ENCODE peak calls at places on chromosome 16, in six cellular contexts. Y is non-pigmented ciliary epithelial cell, W is NCI-H187, N is Daoy, B is aorta, J is AG20443. F is an unnamed sample.
A peak's percentile ranks its signal among the peaks of the same experiment; 100 is the strongest.

GRCh38 chr16:79767597-79768280 is 167.2 kb upstream of the MAF start:
- DNase-seq in W (no peak), N (peak; percentile 40), Y (no peak), B (no peak), J (peak; percentile 47), F (no peak)

GRCh38 chr16:30356401-30357084 is 1.4 kb upstream of the CD2BP2 start:
- DNase-seq in W (no peak), N (no peak), B (peak; percentile 69), J (no peak), Y (no peak), F (no peak)

GRCh38 chr16:2753523-2754020 is 1.1 kb downstream of the SRRM2 start:
- DNase-seq in Y (no peak), B (peak; percentile 41), N (no peak), J (no peak), W (no peak), F (no peak)

GRCh38 chr16:88941051-88941932 is 35.7 kb downstream of the CBFA2T3 start:
- DNase-seq in J (no peak), Y (no peak), N (no peak), B (no peak), W (no peak), F (no peak)

GRCh38 chr16:48091077-48091476 is 64.7 kb downstream of the ABCC12 start:
- DNase-seq in N (no peak), B (no peak), J (no peak), W (no peak), Y (no peak), F (no peak)

GRCh38 chr16:50747206-50747956 is 5.5 kb downstream of the CYLD start:
- DNase-seq in W (peak; percentile 6), N (no peak), J (no peak), B (no peak), Y (no peak), F (no peak)

GRCh38 chr16:71846443-71846842 is 667 bp downstream of the ATXN1L start:
- DNase-seq in W (no peak), Y (no peak), N (no peak), J (peak; percentile 27), B (no peak), F (no peak)

GRCh38 chr16:2236362-2237075 is at the start of gene DNASE1L2:
- DNase-seq in Y (no peak), W (no peak), J (peak; percentile 78), B (no peak), N (no peak), F (no peak)

GRCh38 chr16:46884513-46885293 is 541 bp downstream of the GPT2 start:
- DNase-seq in N (peak; percentile 13), J (peak; percentile 32), W (no peak), B (no peak), Y (no peak), F (no peak)

GRCh38 chr16:14172200-14172805 is 101.2 kb downstream of the MRTFB start:
- DNase-seq in B (no peak), Y (no peak), N (no peak), W (no peak), J (peak; percentile 34), F (no peak)

GRCh38 chr16:4467916-4468315 is 6.5 kb downstream of the NMRAL1 start:
- DNase-seq in N (no peak), B (no peak), J (no peak), W (no peak), Y (no peak), F (no peak)

GRCh38 chr16:27779719-27780161 is 229.8 kb downstream of the KATNIP start:
- DNase-seq in N (peak; percentile 54), B (peak; percentile 81), J (peak; percentile 84), W (no peak), Y (no peak), F (no peak)

GRCh38 chr16:17497648-17498047 is 26.9 kb upstream of the XYLT1 start:
- DNase-seq in J (peak; percentile 62), B (no peak), Y (no peak), W (no peak), N (peak; percentile 32), F (no peak)

GRCh38 chr16:87328846-87329245 is 11.7 kb upstream of the C16orf95 start:
- DNase-seq in Y (no peak), N (no peak), J (no peak), B (peak; percentile 62), W (no peak), F (no peak)

GRCh38 chr16:28977703-28978641 is 3.4 kb downstream of the SPNS1 start:
- DNase-seq in W (no peak), B (no peak), J (no peak), Y (no peak), N (no peak), F (no peak)

GRCh38 chr16:84524346-84524920 is 20.0 kb upstream of the MEAK7 start:
- DNase-seq in W (no peak), B (no peak), N (no peak), Y (no peak), J (no peak), F (no peak)

GRCh38 chr16:67001726-67002125 is 13.3 kb downstream of the CES4A start:
- DNase-seq in J (peak; percentile 2), W (no peak), B (no peak), Y (no peak), N (no peak), F (no peak)

GRCh38 chr16:1215574-1216295 is 9.3 kb downstream of the TPSG1 start:
- DNase-seq in B (no peak), J (no peak), W (no peak), N (no peak), Y (no peak), F (no peak)

GRCh38 chr16:8845699-8846298 is 23.0 kb downstream of the CARHSP1 start:
- DNase-seq in W (no peak), B (no peak), Y (no peak), N (no peak), J (no peak), F (no peak)

GRCh38 chr16:66752379-66752778 is 970 bp upstream of the DYNC1LI2 start:
- DNase-seq in J (no peak), N (no peak), W (no peak), B (no peak), Y (no peak), F (no peak)

GRCh38 chr16:89564476-89565255 is 4.2 kb downstream of the RPL13 start:
- DNase-seq in Y (no peak), W (no peak), N (peak; percentile 33), B (no peak), J (no peak), F (no peak)

GRCh38 chr16:81204794-81205680 is 33.5 kb upstream of the BCO1 start:
- DNase-seq in J (peak; percentile 76), Y (peak; percentile 32), W (no peak), B (no peak), N (peak; percentile 30), F (no peak)

GRCh38 chr16:4320030-4320429 is 4.2 kb downstream of the GLIS2 start:
- DNase-seq in B (peak; percentile 91), J (no peak), W (no peak), N (no peak), Y (no peak), F (peak; percentile 70)

GRCh38 chr16:67166883-67167168 is 2.3 kb downstream of the HSF4 start:
- DNase-seq in Y (no peak), W (no peak), N (no peak), B (no peak), J (no peak), F (no peak)

GRCh38 chr16:86277236-86277635 is 233.1 kb upstream of the FOXF1 start:
- DNase-seq in N (no peak), J (no peak), Y (no peak), B (no peak), W (no peak), F (no peak)

GRCh38 chr16:30054451-30054850 is 11.1 kb upstream of the ALDOA start:
- DNase-seq in B (no peak), N (no peak), W (no peak), Y (no peak), J (no peak), F (no peak)

GRCh38 chr16:2250652-2251280 is 621 bp downstream of the ECI1 start:
- DNase-seq in Y (no peak), N (no peak), J (no peak), W (no peak), B (no peak), F (no peak)

GRCh38 chr16:15592324-15592723 is 50.6 kb downstream of the MARF1 start:
- DNase-seq in B (no peak), W (no peak), Y (no peak), N (no peak), J (no peak), F (no peak)

GRCh38 chr16:75566889-75567255 is 693 bp downstream of the GABARAPL2 start:
- DNase-seq in Y (no peak), W (no peak), N (peak; percentile 13), J (peak; percentile 25), B (no peak), F (no peak)

GRCh38 chr16:50072730-50073129 is 7.0 kb downstream of the HEATR3 start:
- DNase-seq in B (no peak), N (no peak), Y (no peak), W (no peak), J (no peak), F (no peak)

GRCh38 chr16:82364690-82365089 is 194.7 kb upstream of the MPHOSPH6 start:
- DNase-seq in J (no peak), B (no peak), N (no peak), Y (no peak), W (no peak), F (no peak)

GRCh38 chr16:85061566-85061965 is 34.0 kb downstream of the KIAA0513 start:
- DNase-seq in Y (no peak), W (no peak), J (no peak), B (no peak), N (no peak), F (no peak)

GRCh38 chr16:25966172-25967097 is 274.7 kb downstream of the HS3ST4 start:
- DNase-seq in J (no peak), B (no peak), N (no peak), W (no peak), Y (no peak), F (no peak)

GRCh38 chr16:1105888-1106620 is 10.0 kb upstream of the C1QTNF8 start:
- DNase-seq in J (peak; percentile 95), Y (no peak), W (peak; percentile 79), B (peak; percentile 91), N (peak; percentile 85), F (no peak)

GRCh38 chr16:67169011-67169451 is 1.3 kb upstream of the NOL3 start:
- DNase-seq in B (no peak), J (no peak), N (no peak), Y (no peak), W (no peak), F (no peak)

GRCh38 chr16:28326881-28327610 is 34.7 kb downstream of the SBK1 start:
- DNase-seq in W (no peak), Y (no peak), N (peak; percentile 53), B (no peak), J (peak; percentile 86), F (no peak)

GRCh38 chr16:24737391-24737871 is 8.0 kb downstream of the TNRC6A start:
- DNase-seq in N (no peak), W (no peak), J (peak; percentile 26), B (no peak), Y (no peak), F (no peak)

GRCh38 chr16:3713587-3714242 is 3.6 kb downstream of the TRAP1 start:
- DNase-seq in B (peak; percentile 35), W (no peak), Y (no peak), N (no peak), J (no peak), F (no peak)